ENCODE peak calls at places on chromosomes 3 and 15, in ten cellular contexts. M is AG10803, E is BJ, X is A549, P is stomach, H is upper lobe of left lung, S is fibroblast of lung, O is OCI-LY7, D is endothelial cell, R is glutamatergic neuron. U is an unnamed sample.

GRCh38 chr15:56957812-56958406 is 39.5 kb downstream of the TCF12 start:
- DNase-seq in M (no peak), E (no peak), X (no peak), P (no peak), H (no peak), S (no peak), O (no peak), D (no peak), R (no peak), U (no peak)

GRCh38 chr3:196180346-196180745 is 30.9 kb downstream of the ZDHHC19 start:
- DNase-seq in M (no peak), E (no peak), X (no peak), P (no peak), H (no peak), S (no peak), O (no peak), D (no peak), R (no peak), U (no peak)

GRCh38 chr3:62557983-62558382 is 184.6 kb upstream of the FEZF2 start:
- DNase-seq in M (no peak), E (no peak), X (no peak), P (no peak), H (peak; percentile 32), S (no peak), O (no peak), D (no peak), R (no peak), U (no peak)

GRCh38 chr3:49500408-49501257 is 30.6 kb downstream of the DAG1 start:
- DNase-seq in M (peak; percentile 96), E (peak; percentile 95), X (peak; percentile 67), P (peak; percentile 53), H (no peak), S (peak; percentile 98), O (no peak), D (no peak), R (no peak), U (no peak)

GRCh38 chr3:109018828-109019227 is 65.1 kb upstream of the GUCA1C start:
- DNase-seq in M (no peak), E (no peak), X (no peak), P (no peak), H (no peak), S (no peak), O (peak; percentile 0), D (no peak), R (no peak), U (no peak)

GRCh38 chr3:128787256-128788253 is 61.6 kb downstream of the RAB7A start:
- DNase-seq in M (peak; percentile 43), E (no peak), X (peak; percentile 50), P (no peak), H (no peak), S (no peak), O (peak; percentile 31), D (peak; percentile 47), R (no peak), U (no peak)

GRCh38 chr3:193400304-193400703 is 21.8 kb upstream of the ATP13A5 start:
- DNase-seq in M (no peak), E (no peak), X (no peak), P (no peak), H (no peak), S (no peak), O (no peak), D (no peak), R (no peak), U (no peak)

GRCh38 chr15:31372635-31373091 is 46.0 kb downstream of the KLF13 start:
- DNase-seq in M (peak; percentile 89), E (peak; percentile 53), X (no peak), P (no peak), H (no peak), S (peak; percentile 86), O (no peak), D (peak; percentile 48), R (peak; percentile 89), U (peak; percentile 90)

GRCh38 chr3:64922213-64922612 is 234.4 kb upstream of the ADAMTS9 start:
- DNase-seq in M (no peak), E (no peak), X (no peak), P (no peak), H (no peak), S (no peak), O (no peak), D (no peak), R (no peak), U (no peak)

GRCh38 chr15:34472947-34473346 is 35.3 kb upstream of the GOLGA8A start:
- DNase-seq in M (no peak), E (no peak), X (no peak), P (no peak), H (no peak), S (no peak), O (no peak), D (no peak), R (no peak), U (no peak)

GRCh38 chr3:40645883-40646282 is 121.1 kb downstream of the ZNF621 start:
- DNase-seq in M (no peak), E (no peak), X (no peak), P (no peak), H (peak; percentile 45), S (no peak), O (no peak), D (no peak), R (no peak), U (no peak)

DNA sequence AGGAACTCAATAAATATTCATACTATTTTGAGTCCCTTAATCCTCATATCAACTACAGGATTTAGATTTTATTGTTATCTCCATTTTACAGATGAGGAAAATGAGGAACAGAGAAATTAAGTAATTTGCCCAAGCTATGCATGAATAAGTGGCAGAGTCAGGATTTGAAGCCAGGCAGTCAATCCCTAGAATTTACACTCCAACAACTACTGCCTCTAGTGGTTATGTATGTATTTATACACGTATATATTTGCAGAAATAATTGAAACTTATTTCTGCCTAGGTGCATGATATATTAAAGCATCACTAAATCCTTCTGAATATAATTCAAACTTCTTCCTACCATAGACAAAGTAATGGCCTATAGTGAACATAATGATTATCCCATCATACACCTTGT is 137.4 kb downstream of the SERPINI1 start:
- DNase-seq in M (no peak), E (no peak), X (no peak), P (no peak), H (no peak), S (no peak), O (peak; percentile 27), D (no peak), R (no peak), U (no peak)
- TF ChIP-seq CTCF in M (no peak), E (no peak), X (peak; percentile 7), P (no peak), H (no peak), S (peak; percentile 30), O (peak; percentile 81), D (peak; percentile 36), R (peak; percentile 34), U (peak; percentile 24)

GRCh38 chr3:142815803-142816202 is 73.1 kb downstream of the PCOLCE2 start:
- DNase-seq in M (no peak), E (no peak), X (no peak), P (no peak), H (no peak), S (no peak), O (no peak), D (no peak), R (no peak), U (no peak)
- TF ChIP-seq CTCF in M (no peak), E (no peak), X (no peak), P (no peak), H (no peak), S (no peak), O (no peak), D (no peak), R (no peak), U (no peak)

GRCh38 chr3:81173514-81173913 is 587.9 kb downstream of the GBE1 start:
- DNase-seq in M (no peak), E (no peak), X (no peak), P (no peak), H (no peak), S (no peak), O (no peak), D (peak; percentile 18), R (no peak), U (no peak)
- TF ChIP-seq CTCF in M (no peak), E (no peak), X (no peak), P (peak; percentile 3), H (no peak), S (no peak), O (peak; percentile 66), D (peak; percentile 49), R (peak; percentile 49), U (peak; percentile 37)

GRCh38 chr3:151316267-151316991 is at the start of gene GPR87:
- DNase-seq in M (no peak), E (no peak), X (peak; percentile 35), P (no peak), H (no peak), S (peak; percentile 9), O (no peak), D (no peak), R (no peak), U (no peak)
- TF ChIP-seq CTCF in M (no peak), E (no peak), X (no peak), P (no peak), H (no peak), S (no peak), O (no peak), D (no peak), R (no peak), U (no peak)

DNA sequence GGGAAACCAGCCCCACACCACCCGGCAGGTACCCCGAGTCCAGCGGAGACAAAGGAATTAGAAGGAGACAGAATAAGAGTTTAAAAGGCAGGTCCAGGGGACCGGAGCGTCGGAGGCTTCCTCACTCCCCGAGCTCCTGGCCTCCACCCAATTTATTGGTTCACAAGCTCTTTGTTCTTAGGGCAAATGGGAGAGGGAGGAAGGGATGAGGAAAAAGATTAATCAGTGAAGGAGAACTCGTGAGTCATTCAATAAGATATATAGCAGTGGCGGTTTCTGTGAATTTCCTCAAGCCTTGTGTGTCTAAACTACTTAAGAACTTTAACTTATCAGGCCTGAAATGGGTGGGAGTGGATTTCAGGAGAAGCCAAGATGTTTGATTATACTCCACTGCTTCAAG is 32.2 kb upstream of the WDR72 start:
- DNase-seq in M (no peak), E (no peak), X (no peak), P (no peak), H (no peak), S (no peak), O (no peak), D (no peak), R (no peak), U (no peak)
- TF ChIP-seq CTCF in M (no peak), E (no peak), X (no peak), P (no peak), H (no peak), S (no peak), O (no peak), D (no peak), R (no peak), U (no peak)